ENCODE peak calls at places on chromosomes 7 and 10, in nine cellular contexts. S is IMR-90, H is cardiac muscle cell, K is A673, W is tibial nerve, O is thoracic aorta, T is ovary, V is right atrium auricular region, M is kidney. L is an unnamed sample. For H3K4me1, the result is how much of the 10 kb centered on the place peaks cover.

GRCh38 chr7:41148521-41148951 is 554.4 kb downstream of the INHBA start:
- DNase-seq in S (peak), H (no peak), K (no peak), W (no peak), O (no peak), T (no peak), V (no peak), M (no peak), L (no peak)

GRCh38 chr7:4945949-4946348 is 13.0 kb downstream of the MMD2 start:
- DNase-seq in S (no peak), H (no peak), K (no peak), W (no peak), O (no peak), T (no peak), V (no peak), M (no peak), L (no peak)

GRCh38 chr10:98411768-98412167 is 3.2 kb downstream of the PYROXD2 start:
- DNase-seq in S (peak), H (no peak), K (no peak), W (no peak), O (no peak), T (no peak), V (no peak), M (no peak), L (no peak)

GRCh38 chr7:137990251-137990901 is 11.5 kb downstream of the CREB3L2 start:
- DNase-seq in S (peak), H (no peak), K (no peak), W (no peak), O (no peak), T (no peak), V (no peak), M (no peak), L (no peak)

GRCh38 chr10:124384142-124384541 is 34.6 kb downstream of the OAT start:
- DNase-seq in S (no peak), H (no peak), K (no peak), W (no peak), O (no peak), T (no peak), V (no peak), M (no peak), L (no peak)

GRCh38 chr7:127983804-127984332 is 47.4 kb downstream of the LRRC4 start:
- DNase-seq in S (peak), H (no peak), K (no peak), W (no peak), O (no peak), T (no peak), V (no peak), M (no peak), L (no peak)

GRCh38 chr7:30093351-30094019 is 41.3 kb upstream of the MTURN start:
- DNase-seq in S (peak), H (no peak), K (no peak), W (peak), O (no peak), T (no peak), V (peak), M (no peak), L (no peak)

GRCh38 chr10:11414314-11415038 is 197.0 kb downstream of the USP6NL start:
- DNase-seq in S (no peak), H (no peak), K (no peak), W (no peak), O (no peak), T (no peak), V (no peak), M (no peak), L (no peak)

GRCh38 chr7:158811461-158811860 is 17.8 kb downstream of the ESYT2 start:
- DNase-seq in S (peak), H (no peak), K (no peak), W (peak), O (no peak), T (no peak), V (no peak), M (no peak), L (no peak)

DNA sequence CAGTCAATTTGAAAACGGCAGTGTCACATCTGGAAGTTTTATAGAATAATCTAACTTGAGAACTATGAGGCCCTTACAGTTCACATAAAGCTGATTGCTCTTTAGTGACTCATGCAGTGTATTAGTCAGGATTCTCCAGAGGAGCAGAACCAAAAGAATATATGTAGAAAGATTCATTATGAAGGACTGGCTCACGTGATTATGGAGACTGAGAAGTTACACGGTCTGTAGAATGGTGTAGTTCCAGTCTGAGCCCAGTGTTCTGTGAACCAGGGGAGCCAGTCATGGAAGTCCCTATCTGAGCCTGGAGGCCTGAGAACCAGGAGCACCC is 21.5 kb downstream of the RBM33 start:
- DNase-seq in S (peak), H (no peak), K (peak), W (no peak), O (no peak), T (no peak), V (no peak), M (no peak), L (no peak)
- H3K4me3 ChIP-seq in S (no peak), H (no peak), K (no peak), W (no peak), O (no peak), T (no peak), V (no peak), M (no peak), L (no peak)

GRCh38 chr10:84076540-84077195 is 62.6 kb upstream of the GHITM start:
- DNase-seq in S (peak), H (no peak), K (peak), W (no peak), O (no peak), T (no peak), V (no peak), M (no peak), L (no peak)
- TF ChIP-seq CTCF in S (peak), H (peak), K (peak), W (no peak), O (no peak), T (no peak), V (no peak), M (no peak), L (no peak)

GRCh38 chr10:19983880-19984279 is 167.6 kb downstream of the PLXDC2 start:
- DNase-seq in S (no peak), H (no peak), K (no peak), W (no peak), O (no peak), T (no peak), V (no peak), M (no peak), L (no peak)

GRCh38 chr10:19987931-19988330 is 171.7 kb downstream of the PLXDC2 start:
- DNase-seq in S (no peak), H (no peak), K (peak), W (no peak), O (no peak), T (no peak), V (no peak), M (no peak), L (no peak)

GRCh38 chr10:19985745-19986144 is 169.5 kb downstream of the PLXDC2 start:
- DNase-seq in S (no peak), H (no peak), K (no peak), W (no peak), O (no peak), T (no peak), V (no peak), M (no peak), L (no peak)
- H3K4me1 ChIP-seq in S (under half), H (under half), K (under half), W (under half), O (under half), T (under half), V (under half), M (under half), L (under half)

GRCh38 chr10:74589226-74589673 is 237.2 kb upstream of the KAT6B start:
- DNase-seq in S (peak), H (peak), K (peak), W (peak), O (peak), T (peak), V (peak), M (peak), L (peak)

GRCh38 chr10:74585231-74586087 is 240.9 kb upstream of the KAT6B start:
- DNase-seq in S (peak), H (no peak), K (peak), W (no peak), O (no peak), T (peak), V (no peak), M (no peak), L (no peak)

GRCh38 chr10:74587109-74587508 is 239.3 kb upstream of the KAT6B start:
- DNase-seq in S (no peak), H (no peak), K (no peak), W (no peak), O (no peak), T (no peak), V (no peak), M (no peak), L (no peak)

DNA sequence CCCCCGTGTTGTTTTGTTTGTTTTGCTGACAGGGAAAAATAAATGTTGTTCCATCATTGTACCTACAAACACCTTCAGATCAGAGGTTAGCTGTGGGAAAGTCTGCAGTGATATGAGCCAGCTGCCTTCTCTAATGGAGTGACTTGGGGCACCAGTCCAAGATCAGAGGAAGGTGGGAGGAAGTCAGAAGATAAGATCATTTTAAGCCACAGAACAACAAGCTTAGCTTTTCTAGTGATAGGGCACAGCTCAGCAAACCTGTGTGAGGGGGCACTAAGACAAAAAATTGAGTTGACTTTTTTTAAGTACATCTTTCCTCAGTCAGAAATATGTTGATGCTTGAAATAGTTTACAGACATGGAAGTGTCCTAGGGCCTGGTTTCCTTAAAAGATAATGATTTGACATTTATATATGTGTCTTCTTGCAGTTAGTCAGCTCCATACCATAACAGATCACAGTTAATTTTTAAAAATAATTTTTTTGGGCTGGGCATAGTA is 240.3 kb upstream of the KAT6B start:
- DNase-seq in S (peak), H (peak), K (peak), W (no peak), O (no peak), T (no peak), V (no peak), M (no peak), L (no peak)
- H3K4me3 ChIP-seq in S (no peak), H (no peak), K (peak), W (no peak), O (no peak), T (no peak), V (no peak), M (peak), L (peak)

DNA sequence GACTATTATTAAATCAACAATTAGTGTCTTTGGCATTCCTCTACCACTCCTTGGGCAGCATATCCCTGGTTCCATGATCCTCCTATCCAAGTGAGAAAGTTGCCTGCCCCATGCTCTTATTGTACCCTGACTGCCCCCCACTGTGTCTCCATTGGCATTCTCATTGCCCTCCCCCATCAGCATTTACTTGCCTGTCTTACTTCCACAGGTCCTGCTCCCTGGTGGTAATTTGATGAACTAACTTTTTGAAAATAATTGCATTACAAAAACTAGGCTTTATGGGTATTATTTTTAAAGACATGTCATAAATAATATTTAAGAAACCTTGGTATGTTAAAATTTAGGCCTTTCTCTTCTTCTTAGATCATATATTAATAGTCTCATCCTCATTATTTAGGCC is 346.4 kb downstream of the PCLO start:
- DNase-seq in S (no peak), H (no peak), K (peak), W (no peak), O (no peak), T (no peak), V (no peak), M (no peak), L (no peak)
- TF ChIP-seq CTCF in S (no peak), H (peak), K (no peak), W (no peak), O (no peak), T (no peak), V (no peak), M (no peak), L (no peak)